ENCODE peak calls at places on chromosomes 2 and 18, in eight cellular contexts. H, N, C, Y, R, Z, W and M are unnamed samples.

GRCh38 chr2:217669831-217670230 is 333.0 kb downstream of the TNS1 start:
- DNase-seq in H (no peak), N (no peak), C (no peak), Y (no peak), R (peak), Z (no peak), W (no peak), M (no peak)

GRCh38 chr18:48364146-48364545 is 45.0 kb downstream of the ZBTB7C start:
- DNase-seq in H (no peak), N (no peak), C (no peak), Y (no peak), R (no peak), Z (no peak), W (no peak), M (peak)

GRCh38 chr2:143688815-143689214 is 559.6 kb downstream of the ARHGAP15 start:
- DNase-seq in H (no peak), N (no peak), C (no peak), Y (no peak), R (no peak), Z (no peak), W (no peak), M (no peak)

GRCh38 chr2:157258520-157259326 is 1.2 kb downstream of the GALNT5 start:
- DNase-seq in H (no peak), N (peak), C (no peak), Y (no peak), R (no peak), Z (no peak), W (no peak), M (no peak)

GRCh38 chr2:20613342-20613916 is 37.5 kb downstream of the HS1BP3 start:
- DNase-seq in H (no peak), N (no peak), C (no peak), Y (no peak), R (no peak), Z (no peak), W (no peak), M (no peak)

GRCh38 chr18:48728204-48728833 is 189.5 kb downstream of the CTIF start:
- DNase-seq in H (peak), N (no peak), C (no peak), Y (no peak), R (peak), Z (peak), W (peak), M (no peak)

GRCh38 chr18:73897517-73897916 is 250.1 kb downstream of the FBXO15 start:
- DNase-seq in H (no peak), N (no peak), C (no peak), Y (no peak), R (no peak), Z (no peak), W (no peak), M (no peak)

GRCh38 chr2:150981826-150982225 is 279.8 kb downstream of the RBM43 start:
- DNase-seq in H (no peak), N (no peak), C (no peak), Y (no peak), R (peak), Z (no peak), W (no peak), M (no peak)

GRCh38 chr18:39486268-39486667 is 1920.7 kb upstream of the CELF4 start:
- DNase-seq in H (no peak), N (no peak), C (no peak), Y (no peak), R (no peak), Z (no peak), W (no peak), M (no peak)

GRCh38 chr2:200609027-200609614 is 23.3 kb downstream of the AOX1 start:
- DNase-seq in H (peak), N (no peak), C (no peak), Y (no peak), R (peak), Z (no peak), W (no peak), M (no peak)

GRCh38 chr18:77551055-77551454 is 301.4 kb downstream of the GALR1 start:
- DNase-seq in H (no peak), N (no peak), C (no peak), Y (no peak), R (no peak), Z (no peak), W (no peak), M (no peak)

GRCh38 chr2:162732946-162733698 is 105.4 kb downstream of the KCNH7 start:
- DNase-seq in H (no peak), N (peak), C (peak), Y (no peak), R (no peak), Z (no peak), W (no peak), M (no peak)

GRCh38 chr18:69839497-69839896 is 108.2 kb downstream of the CD226 start:
- DNase-seq in H (no peak), N (no peak), C (no peak), Y (no peak), R (no peak), Z (no peak), W (no peak), M (no peak)

GRCh38 chr18:73778052-73778395 is 369.6 kb downstream of the FBXO15 start:
- DNase-seq in H (no peak), N (no peak), C (no peak), Y (no peak), R (no peak), Z (no peak), W (no peak), M (no peak)

GRCh38 chr2:144890828-144891227 is 370.9 kb upstream of the ZEB2 start:
- DNase-seq in H (no peak), N (no peak), C (no peak), Y (no peak), R (peak), Z (no peak), W (peak), M (no peak)

GRCh38 chr2:27003857-27004256 is 28.9 kb upstream of the TMEM214 start:
- DNase-seq in H (no peak), N (no peak), C (no peak), Y (no peak), R (peak), Z (no peak), W (peak), M (no peak)

GRCh38 chr2:204040016-204040415 is 103.5 kb downstream of the ICOS start:
- DNase-seq in H (no peak), N (no peak), C (no peak), Y (no peak), R (no peak), Z (no peak), W (no peak), M (no peak)

GRCh38 chr2:232300894-232301387 is 77.6 kb upstream of the ALPP start:
- DNase-seq in H (no peak), N (peak), C (no peak), Y (no peak), R (peak), Z (no peak), W (no peak), M (no peak)

GRCh38 chr2:217110550-217110949 is 250.7 kb upstream of the TNP1 start:
- DNase-seq in H (no peak), N (no peak), C (no peak), Y (no peak), R (no peak), Z (no peak), W (no peak), M (no peak)

GRCh38 chr2:68832161-68832869 is 38.9 kb downstream of the BMP10 start:
- DNase-seq in H (peak), N (peak), C (peak), Y (peak), R (peak), Z (peak), W (peak), M (no peak)

GRCh38 chr2:147989809-147990403 is 30.6 kb downstream of the ORC4 start:
- DNase-seq in H (peak), N (no peak), C (no peak), Y (peak), R (peak), Z (peak), W (peak), M (no peak)

GRCh38 chr2:8169443-8169842 is 512.4 kb upstream of the ID2 start:
- DNase-seq in H (no peak), N (no peak), C (no peak), Y (no peak), R (peak), Z (no peak), W (no peak), M (no peak)

GRCh38 chr2:22359020-22359672 is 1025.8 kb upstream of the KLHL29 start:
- DNase-seq in H (no peak), N (no peak), C (no peak), Y (no peak), R (no peak), Z (no peak), W (no peak), M (no peak)

GRCh38 chr18:67665266-67665665 is 148.7 kb upstream of the DSEL start:
- DNase-seq in H (no peak), N (no peak), C (no peak), Y (no peak), R (peak), Z (no peak), W (no peak), M (no peak)

GRCh38 chr2:203122317-203122998 is 107.8 kb downstream of the NBEAL1 start:
- DNase-seq in H (no peak), N (no peak), C (no peak), Y (no peak), R (peak), Z (no peak), W (peak), M (no peak)

GRCh38 chr2:54899576-54900200 is 150.6 kb downstream of the RTN4 start:
- DNase-seq in H (peak), N (no peak), C (peak), Y (peak), R (peak), Z (peak), W (peak), M (no peak)

DNA sequence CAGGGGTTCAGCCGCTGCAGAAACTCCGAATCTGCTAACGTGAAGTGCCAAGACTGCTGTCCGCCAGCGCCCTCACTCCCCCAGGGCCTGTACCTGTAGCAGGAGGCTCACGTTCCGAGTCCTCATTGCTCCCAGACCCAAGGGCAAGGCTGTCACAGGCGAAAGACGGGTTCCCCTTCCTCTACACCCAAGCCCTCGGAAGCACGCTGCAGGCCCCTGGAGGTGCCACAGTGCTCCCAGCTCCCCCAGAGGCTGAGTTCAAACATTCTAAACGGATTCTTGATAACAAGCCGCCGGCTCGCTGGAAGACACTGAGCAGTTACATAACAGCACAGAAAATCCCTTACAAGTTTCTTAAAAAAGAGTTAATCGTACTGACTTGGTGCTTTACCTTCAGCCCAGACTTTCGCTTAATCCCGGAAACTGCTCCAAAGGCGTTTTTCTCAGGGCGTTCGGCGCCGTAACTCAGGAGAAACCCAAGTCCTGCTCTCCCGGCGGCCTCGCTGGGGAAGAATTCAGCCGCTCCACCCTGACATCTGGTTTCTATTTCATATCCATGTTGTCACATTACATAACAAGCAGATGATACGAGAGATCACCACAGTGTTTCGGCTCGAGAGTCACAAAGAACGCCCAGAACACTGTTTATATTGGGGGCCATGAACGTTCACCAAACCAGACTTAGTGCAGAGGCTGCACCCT is 92.0 kb downstream of the HDAC4 start:
- DNase-seq in H (peak), N (peak), C (peak), Y (peak), R (peak), Z (no peak), W (no peak), M (no peak)
- TF ChIP-seq POLR2A in H (no peak), N (peak), C (no peak), Y (no peak), R (peak), Z (no peak), W (no peak), M (peak)

GRCh38 chr2:241092677-241093076 is 9.4 kb downstream of the MTERF4 start:
- DNase-seq in H (no peak), N (no peak), C (no peak), Y (no peak), R (no peak), Z (peak), W (no peak), M (no peak)
- TF ChIP-seq POLR2A in H (no peak), N (no peak), C (no peak), Y (no peak), R (no peak), Z (no peak), W (no peak), M (no peak)

GRCh38 chr18:75070625-75071483 is 138.1 kb downstream of the PTGR3 start:
- DNase-seq in H (peak), N (peak), C (no peak), Y (peak), R (peak), Z (peak), W (peak), M (peak)
- TF ChIP-seq POLR2A in H (no peak), N (no peak), C (no peak), Y (no peak), R (no peak), Z (peak), W (no peak), M (no peak)

GRCh38 chr2:191907091-191907490 is 60.2 kb upstream of the CAVIN2 start:
- DNase-seq in H (no peak), N (no peak), C (no peak), Y (no peak), R (peak), Z (no peak), W (no peak), M (no peak)

GRCh38 chr2:191910518-191910917 is 63.6 kb upstream of the CAVIN2 start:
- DNase-seq in H (no peak), N (no peak), C (no peak), Y (no peak), R (peak), Z (no peak), W (peak), M (no peak)

GRCh38 chr2:191908874-191909273 is 62.0 kb upstream of the CAVIN2 start:
- DNase-seq in H (no peak), N (no peak), C (no peak), Y (no peak), R (no peak), Z (no peak), W (no peak), M (no peak)

GRCh38 chr2:191905336-191905735 is 58.4 kb upstream of the CAVIN2 start:
- DNase-seq in H (no peak), N (no peak), C (no peak), Y (no peak), R (no peak), Z (no peak), W (no peak), M (no peak)

GRCh38 chr2:191907545-191907944 is 60.7 kb upstream of the CAVIN2 start:
- DNase-seq in H (no peak), N (no peak), C (no peak), Y (no peak), R (no peak), Z (no peak), W (no peak), M (no peak)
- TF ChIP-seq POLR2A in H (no peak), N (no peak), C (no peak), Y (no peak), R (no peak), Z (no peak), W (no peak), M (no peak)

DNA sequence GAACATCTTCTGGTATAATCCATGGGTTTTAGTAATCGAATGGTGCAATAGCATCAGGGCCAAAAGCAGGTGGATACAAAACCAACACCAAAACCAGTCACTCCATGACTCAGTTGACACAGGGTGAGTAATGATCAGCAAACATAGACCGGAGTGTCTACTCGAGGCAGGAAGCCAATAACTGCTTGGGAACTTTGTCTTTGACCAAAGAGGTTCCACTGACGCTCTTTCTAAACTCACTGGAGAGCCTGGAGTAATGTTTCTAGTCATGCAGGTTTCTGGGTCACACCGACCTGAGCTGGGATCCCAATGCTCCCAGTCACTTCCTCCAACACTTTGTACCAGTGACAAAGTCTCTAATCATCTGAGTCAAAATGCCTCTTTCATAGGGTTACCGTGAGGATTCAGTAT is 30.9 kb downstream of the MREG start:
- DNase-seq in H (peak), N (no peak), C (no peak), Y (no peak), R (peak), Z (no peak), W (no peak), M (no peak)
- TF ChIP-seq POLR2A in H (no peak), N (no peak), C (no peak), Y (no peak), R (no peak), Z (no peak), W (no peak), M (no peak)